ENCODE peak calls at places on chromosomes 5 and 9, in five cellular contexts. Z is breast epithelium; G is keratinocyte; K is NCI-H345; Y is stimulated activated naive B cell treated with anti-CD40 and anti-IgM and Interleukin-4, amounts not matched to agents 10 μg/mL and 1 μg/mL and 100 μg/mL, for 72 hours. O is an unnamed sample.

GRCh38 chr5:158679221-158679641 is 420.5 kb downstream of the EBF1 start:
- DNase-seq in Z (no peak), G (no peak), K (no peak), Y (no peak), O (no peak)

GRCh38 chr9:3906437-3907213 is 380.8 kb upstream of the RFX3 start:
- DNase-seq in Z (no peak), G (peak), K (no peak), Y (no peak), O (no peak)

GRCh38 chr5:175013251-175013650 is 288.9 kb downstream of the MSX2 start:
- DNase-seq in Z (no peak), G (no peak), K (no peak), Y (no peak), O (no peak)

GRCh38 chr5:140223567-140223966 is 48.6 kb downstream of the CYSTM1 start:
- DNase-seq in Z (no peak), G (no peak), K (no peak), Y (no peak), O (no peak)

GRCh38 chr5:22649076-22649475 is 204.1 kb downstream of the CDH12 start:
- DNase-seq in Z (no peak), G (no peak), K (no peak), Y (no peak), O (no peak)

GRCh38 chr9:72119853-72120252 is 29.4 kb upstream of the GDA start:
- DNase-seq in Z (no peak), G (no peak), K (no peak), Y (no peak), O (no peak)

GRCh38 chr5:54484219-54484894 is 28.9 kb downstream of the HSPB3 start:
- DNase-seq in Z (no peak), G (no peak), K (no peak), Y (no peak), O (no peak)

GRCh38 chr5:148911386-148911785 is 85.0 kb downstream of the ADRB2 start:
- DNase-seq in Z (no peak), G (no peak), K (peak), Y (no peak), O (no peak)

GRCh38 chr9:31839273-31839672 is 545.2 kb upstream of the ACO1 start:
- DNase-seq in Z (no peak), G (no peak), K (peak), Y (no peak), O (peak)

GRCh38 chr9:103617046-103617445 is 477.1 kb upstream of the SMC2 start:
- DNase-seq in Z (no peak), G (no peak), K (no peak), Y (no peak), O (no peak)

GRCh38 chr9:108643756-108644510 is 211.9 kb downstream of the ACTL7B start:
- DNase-seq in Z (no peak), G (no peak), K (no peak), Y (no peak), O (no peak)

GRCh38 chr9:131831380-131832165 is 91.7 kb upstream of the RAPGEF1 start:
- DNase-seq in Z (no peak), G (no peak), K (no peak), Y (no peak), O (no peak)

GRCh38 chr5:167573274-167574127 is 717.9 kb upstream of the WWC1 start:
- DNase-seq in Z (no peak), G (no peak), K (no peak), Y (no peak), O (peak)

GRCh38 chr9:135413461-135413860 is 66.1 kb upstream of the PPP1R26 start:
- DNase-seq in Z (peak), G (no peak), K (no peak), Y (no peak), O (no peak)